ENCODE peak calls at places on chromosomes 1 and 21, in six cellular contexts. W is psoas muscle, K is astrocyte, H is IMR-90, M is PC-3, R is Peyer's patch. E is an unnamed sample. For H3K4me1, the result is how much of the 10 kb centered on the place peaks cover.

GRCh38 chr1:84298688-84299535 is 2.6 kb upstream of the SAMD13 start:
- DNase-seq in W (peak), K (no peak), H (no peak), M (peak), R (peak), E (peak)

GRCh38 chr1:30981172-30981571 is 72.6 kb upstream of the SDC3 start:
- DNase-seq in W (no peak), K (no peak), H (no peak), M (no peak), R (no peak), E (no peak)

GRCh38 chr1:239250353-239251035 is 135.9 kb upstream of the CHRM3 start:
- DNase-seq in W (no peak), K (peak), H (no peak), M (peak), R (no peak), E (no peak)

GRCh38 chr1:244837597-244838258 is 2.3 kb downstream of the COX20 start:
- DNase-seq in W (no peak), K (no peak), H (no peak), M (no peak), R (no peak), E (no peak)

GRCh38 chr1:95034506-95034905 is 38.2 kb downstream of the ALG14 start:
- DNase-seq in W (no peak), K (no peak), H (peak), M (no peak), R (no peak), E (no peak)

GRCh38 chr1:29271724-29272123 is 35.4 kb downstream of the PTPRU start:
- DNase-seq in W (no peak), K (peak), H (peak), M (peak), R (peak), E (peak)

GRCh38 chr1:221923921-221924598 is 182.2 kb upstream of the DUSP10 start:
- DNase-seq in W (no peak), K (peak), H (peak), M (no peak), R (no peak), E (no peak)

GRCh38 chr1:206808615-206809014 is 36.3 kb upstream of the IL10 start:
- DNase-seq in W (no peak), K (peak), H (peak), M (peak), R (no peak), E (no peak)

GRCh38 chr1:173603056-173603591 is at the start of gene SLC9C2:
- DNase-seq in W (no peak), K (no peak), H (peak), M (no peak), R (no peak), E (no peak)

GRCh38 chr1:206039046-206039929 is 13.7 kb upstream of the RHEX start:
- DNase-seq in W (no peak), K (no peak), H (no peak), M (no peak), R (no peak), E (no peak)

GRCh38 chr1:112540395-112540794 is 31.6 kb downstream of the WNT2B start:
- DNase-seq in W (no peak), K (peak), H (peak), M (no peak), R (no peak), E (no peak)

GRCh38 chr1:202155478-202156021 is 4.9 kb downstream of the PTPN7 start:
- DNase-seq in W (no peak), K (no peak), H (peak), M (peak), R (no peak), E (peak)

GRCh38 chr1:79079770-79080169 is 73.2 kb upstream of the ADGRL4 start:
- DNase-seq in W (no peak), K (peak), H (peak), M (peak), R (no peak), E (no peak)

GRCh38 chr21:27346041-27346448 is 379.2 kb upstream of the ADAMTS5 start:
- DNase-seq in W (no peak), K (peak), H (peak), M (peak), R (no peak), E (no peak)

GRCh38 chr1:182962554-182963115 is 9.7 kb upstream of the SHCBP1L start:
- DNase-seq in W (peak), K (peak), H (peak), M (peak), R (peak), E (peak)

GRCh38 chr1:21115098-21115760 is 61.5 kb downstream of the EIF4G3 start:
- DNase-seq in W (no peak), K (no peak), H (no peak), M (no peak), R (no peak), E (no peak)

GRCh38 chr1:231192620-231193163 is 30.8 kb downstream of the TRIM67 start:
- DNase-seq in W (no peak), K (peak), H (no peak), M (peak), R (no peak), E (peak)

GRCh38 chr1:59302871-59303270 is 6.0 kb downstream of the FGGY start:
- DNase-seq in W (no peak), K (no peak), H (no peak), M (no peak), R (no peak), E (no peak)

GRCh38 chr1:203473781-203474305 is 1.8 kb upstream of the PRELP start:
- DNase-seq in W (no peak), K (no peak), H (no peak), M (no peak), R (no peak), E (no peak)

GRCh38 chr1:225816643-225817538 is 7.0 kb downstream of the EPHX1 start:
- DNase-seq in W (peak), K (no peak), H (peak), M (no peak), R (no peak), E (peak)

GRCh38 chr1:162708286-162708685 is 76.0 kb downstream of the DDR2 start:
- DNase-seq in W (no peak), K (no peak), H (no peak), M (no peak), R (no peak), E (no peak)

GRCh38 chr1:77511440-77511840 is 171.0 kb downstream of the ZZZ3 start:
- DNase-seq in W (no peak), K (peak), H (peak), M (peak), R (no peak), E (no peak)

GRCh38 chr1:42923367-42924248 is 35.1 kb downstream of the SLC2A1 start:
- DNase-seq in W (no peak), K (no peak), H (no peak), M (no peak), R (no peak), E (no peak)

GRCh38 chr1:95039360-95040031 is 33.3 kb downstream of the ALG14 start:
- DNase-seq in W (no peak), K (peak), H (peak), M (peak), R (no peak), E (no peak)

GRCh38 chr1:46770541-46770940 is 28.3 kb upstream of the CYP4B1 start:
- DNase-seq in W (no peak), K (no peak), H (no peak), M (no peak), R (no peak), E (no peak)

GRCh38 chr1:226617109-226617508 is 68.5 kb downstream of the STUM start:
- DNase-seq in W (no peak), K (no peak), H (no peak), M (no peak), R (peak), E (peak)

DNA sequence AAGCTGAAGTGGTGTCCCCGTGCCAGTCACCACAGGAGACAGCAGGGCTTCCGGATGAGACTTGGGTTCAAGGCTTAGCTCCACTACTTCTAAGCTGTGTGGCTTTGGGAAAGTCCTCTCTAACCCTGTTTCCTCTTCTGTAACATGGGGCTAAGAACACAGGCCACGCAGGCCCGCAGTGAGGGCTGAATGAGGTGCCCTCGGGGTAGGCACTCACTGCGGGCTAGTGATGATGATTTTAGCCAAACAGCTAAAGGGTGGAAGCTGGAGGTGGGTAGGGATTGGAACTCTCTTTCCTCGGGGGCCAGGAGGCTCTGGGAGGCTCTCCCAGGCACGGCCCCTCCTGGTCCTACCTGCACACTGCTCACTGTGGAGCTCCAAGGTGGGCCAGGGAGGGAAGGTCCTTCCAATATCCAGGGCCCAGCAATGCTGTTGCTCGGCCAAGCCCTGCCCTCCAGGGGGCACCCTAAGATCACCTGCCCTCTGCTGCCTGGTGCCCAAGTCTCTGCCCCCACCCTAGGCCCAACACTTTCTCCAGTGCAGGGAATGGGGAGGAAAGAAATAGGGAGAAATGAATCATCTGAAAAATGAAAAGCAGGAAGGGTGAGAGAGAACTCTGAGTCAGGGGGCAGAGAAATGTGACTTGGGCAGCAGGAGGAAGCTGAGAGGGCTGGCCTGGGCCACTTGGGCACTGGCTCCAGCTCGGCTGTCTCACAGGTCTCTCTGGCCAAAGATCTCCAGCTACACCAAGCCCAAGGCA is 19.2 kb upstream of the EVA1B start:
- DNase-seq in W (peak), K (no peak), H (peak), M (peak), R (no peak), E (peak)
- H3K4me1 ChIP-seq in W (under half), K (under half), H (under half), M (under half), R (under half), E (under half)

GRCh38 chr1:8874230-8875201 is 4.0 kb downstream of the ENO1 start:
- DNase-seq in W (no peak), K (no peak), H (peak), M (no peak), R (no peak), E (peak)
- H3K27ac ChIP-seq in W (peak), K (peak), H (peak), M (peak), R (peak), E (peak)

GRCh38 chr1:45304311-45305081 is 22.2 kb upstream of the HPDL start:
- DNase-seq in W (peak), K (no peak), H (peak), M (peak), R (no peak), E (peak)
- H3K4me1 ChIP-seq in W (under half), K (under half), H (under half), M (under half), R (under half), E (under half)

DNA sequence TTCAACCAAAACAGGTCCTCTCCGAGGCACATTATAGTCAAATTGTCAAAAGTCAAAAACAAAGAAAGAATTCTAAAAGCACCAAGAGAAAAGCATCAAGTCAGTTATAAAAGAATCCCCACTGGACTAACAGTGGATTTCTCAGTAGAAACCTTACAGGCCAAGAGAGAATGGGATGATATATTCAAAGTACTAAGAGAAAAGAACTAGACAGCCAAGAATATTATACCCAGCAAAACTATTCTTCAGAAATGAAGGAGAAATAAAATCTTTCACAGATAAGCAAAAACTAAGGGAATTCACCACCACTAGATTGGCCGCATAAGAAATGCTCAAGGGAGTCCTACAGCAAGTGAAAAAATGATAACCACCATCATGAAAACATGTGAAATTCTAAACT is 16.1 kb downstream of the OLFML3 start:
- DNase-seq in W (no peak), K (no peak), H (no peak), M (no peak), R (no peak), E (no peak)
- H3K27ac ChIP-seq in W (no peak), K (no peak), H (no peak), M (no peak), R (no peak), E (no peak)

GRCh38 chr1:41734201-41734915 is 184.4 kb downstream of the HIVEP3 start:
- DNase-seq in W (no peak), K (no peak), H (no peak), M (no peak), R (no peak), E (peak)
- H3K4me1 ChIP-seq in W (under half), K (under half), H (under half), M (under half), R (under half), E (under half)

DNA sequence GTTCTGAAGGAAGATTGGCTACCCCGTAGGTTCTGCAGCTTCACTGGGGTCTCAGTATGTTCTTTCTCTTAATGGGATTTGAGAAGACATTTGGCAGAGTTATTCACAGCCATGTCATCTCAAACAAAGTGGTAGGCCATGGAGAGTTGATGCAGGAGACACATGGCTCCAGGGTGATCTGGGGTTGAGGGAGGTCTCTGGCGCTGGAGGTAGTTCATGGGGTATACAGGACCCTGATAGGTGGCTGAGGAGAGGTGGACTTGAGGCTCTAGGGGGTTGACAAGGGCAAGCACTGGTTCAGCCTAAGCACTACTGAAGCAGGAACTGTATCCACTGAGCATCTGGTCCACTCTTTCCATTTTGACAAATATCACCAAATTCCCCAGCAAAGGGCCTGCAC is 100.4 kb downstream of the C1orf94 start:
- DNase-seq in W (no peak), K (no peak), H (no peak), M (no peak), R (no peak), E (no peak)
- H3K27ac ChIP-seq in W (no peak), K (no peak), H (no peak), M (no peak), R (no peak), E (no peak)

GRCh38 chr21:39673736-39674135 is 61.0 kb downstream of the B3GALT5 start:
- DNase-seq in W (no peak), K (no peak), H (no peak), M (no peak), R (no peak), E (no peak)

GRCh38 chr21:39670741-39671140 is 58.0 kb downstream of the B3GALT5 start:
- DNase-seq in W (no peak), K (peak), H (no peak), M (no peak), R (no peak), E (no peak)

GRCh38 chr21:39673163-39673562 is 60.4 kb downstream of the B3GALT5 start:
- DNase-seq in W (no peak), K (no peak), H (no peak), M (no peak), R (no peak), E (no peak)

GRCh38 chr21:39669976-39670671 is 57.4 kb downstream of the B3GALT5 start:
- DNase-seq in W (no peak), K (no peak), H (no peak), M (no peak), R (peak), E (no peak)

DNA sequence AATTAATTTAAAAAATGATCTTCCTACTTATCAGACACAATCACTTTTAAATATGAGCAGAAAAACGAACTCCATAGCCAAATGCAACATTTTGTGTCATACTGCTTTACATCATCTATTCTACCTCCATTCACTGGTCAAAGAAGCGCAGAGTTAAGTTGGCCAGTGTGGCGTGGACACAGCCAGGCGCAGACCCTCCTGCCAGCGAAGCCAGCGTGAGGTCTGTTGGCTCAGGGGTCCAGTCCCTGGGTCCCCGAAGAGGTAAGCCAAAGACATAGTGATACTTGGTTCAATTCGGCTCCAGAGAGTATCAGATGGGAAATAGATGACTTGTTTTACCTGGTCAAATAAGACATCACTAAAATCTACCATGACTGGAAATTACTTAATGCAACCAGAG is 59.2 kb downstream of the B3GALT5 start:
- DNase-seq in W (no peak), K (no peak), H (no peak), M (no peak), R (no peak), E (no peak)
- H3K4me1 ChIP-seq in W (under half), K (under half), H (under half), M (under half), R (under half), E (under half)

E was measured in aorta.